ENCODE peak calls at places on chromosomes 2 and 18, in eight cellular contexts. One of them, this sample, is unnamed.

GRCh38 chr2:230976671-230977171 is 19.2 kb upstream of the SPATA3 start:
- DNase-seq in A673: no peak
- DNase-seq in CD4-positive, CD25-positive, alpha-beta regulatory T cell: no peak
- DNase-seq in GM12864: peak
- DNase-seq in pancreas: no peak
- DNase-seq in skeletal muscle cell: no peak
- DNase-seq in right cardiac atrium: no peak
- DNase-seq in foreskin fibroblast: no peak
- DNase-seq in this sample: no peak

GRCh38 chr2:200125463-200125862 is 170.1 kb downstream of the MAIP1 start:
- DNase-seq in CD4-positive, CD25-positive, alpha-beta regulatory T cell: no peak
- DNase-seq in foreskin fibroblast: no peak
- DNase-seq in skeletal muscle cell: no peak
- DNase-seq in GM12864: no peak
- DNase-seq in right cardiac atrium: no peak
- DNase-seq in pancreas: no peak
- DNase-seq in A673: no peak
- DNase-seq in this sample: no peak

GRCh38 chr2:23696163-23697045 is 230.5 kb downstream of the ATAD2B start:
- DNase-seq in right cardiac atrium: no peak
- DNase-seq in foreskin fibroblast: no peak
- DNase-seq in CD4-positive, CD25-positive, alpha-beta regulatory T cell: no peak
- DNase-seq in skeletal muscle cell: no peak
- DNase-seq in pancreas: no peak
- DNase-seq in GM12864: no peak
- DNase-seq in A673: no peak
- DNase-seq in this sample: no peak

GRCh38 chr2:188303363-188304031 is 11.8 kb downstream of the GULP1 start:
- DNase-seq in skeletal muscle cell: peak
- DNase-seq in CD4-positive, CD25-positive, alpha-beta regulatory T cell: no peak
- DNase-seq in GM12864: no peak
- DNase-seq in A673: peak
- DNase-seq in foreskin fibroblast: peak
- DNase-seq in right cardiac atrium: no peak
- DNase-seq in pancreas: no peak
- DNase-seq in this sample: no peak

GRCh38 chr18:32473325-32473724 is 2.6 kb upstream of the GAREM1 start:
- DNase-seq in CD4-positive, CD25-positive, alpha-beta regulatory T cell: no peak
- DNase-seq in skeletal muscle cell: no peak
- DNase-seq in A673: no peak
- DNase-seq in pancreas: no peak
- DNase-seq in right cardiac atrium: no peak
- DNase-seq in GM12864: no peak
- DNase-seq in foreskin fibroblast: no peak
- DNase-seq in this sample: no peak

GRCh38 chr2:15142069-15142689 is 419.0 kb downstream of the NBAS start:
- DNase-seq in A673: peak
- DNase-seq in foreskin fibroblast: no peak
- DNase-seq in right cardiac atrium: no peak
- DNase-seq in CD4-positive, CD25-positive, alpha-beta regulatory T cell: peak
- DNase-seq in skeletal muscle cell: no peak
- DNase-seq in GM12864: peak
- DNase-seq in pancreas: no peak
- DNase-seq in this sample: peak

GRCh38 chr2:43149482-43150107 is 76.8 kb downstream of the ZFP36L2 start:
- DNase-seq in CD4-positive, CD25-positive, alpha-beta regulatory T cell: peak
- DNase-seq in A673: no peak
- DNase-seq in right cardiac atrium: peak
- DNase-seq in GM12864: no peak
- DNase-seq in skeletal muscle cell: no peak
- DNase-seq in foreskin fibroblast: no peak
- DNase-seq in pancreas: no peak
- DNase-seq in this sample: no peak

GRCh38 chr2:60152226-60152833 is 401.1 kb downstream of the BCL11A start:
- DNase-seq in foreskin fibroblast: peak
- DNase-seq in A673: peak
- DNase-seq in skeletal muscle cell: no peak
- DNase-seq in pancreas: no peak
- DNase-seq in GM12864: no peak
- DNase-seq in CD4-positive, CD25-positive, alpha-beta regulatory T cell: peak
- DNase-seq in right cardiac atrium: no peak
- DNase-seq in this sample: peak

GRCh38 chr2:86016581-86016980 is 89.1 kb downstream of the POLR1A start:
- DNase-seq in right cardiac atrium: no peak
- DNase-seq in A673: no peak
- DNase-seq in CD4-positive, CD25-positive, alpha-beta regulatory T cell: no peak
- DNase-seq in foreskin fibroblast: no peak
- DNase-seq in GM12864: no peak
- DNase-seq in skeletal muscle cell: no peak
- DNase-seq in pancreas: no peak
- DNase-seq in this sample: no peak

GRCh38 chr2:62137431-62137830 is 58.5 kb upstream of the B3GNT2 start:
- DNase-seq in skeletal muscle cell: no peak
- DNase-seq in CD4-positive, CD25-positive, alpha-beta regulatory T cell: no peak
- DNase-seq in foreskin fibroblast: no peak
- DNase-seq in pancreas: no peak
- DNase-seq in A673: no peak
- DNase-seq in right cardiac atrium: no peak
- DNase-seq in GM12864: no peak
- DNase-seq in this sample: no peak

GRCh38 chr2:28976584-28976983 is 4.5 kb upstream of the TOGARAM2 start:
- DNase-seq in A673: no peak
- DNase-seq in skeletal muscle cell: no peak
- DNase-seq in pancreas: peak
- DNase-seq in foreskin fibroblast: no peak
- DNase-seq in right cardiac atrium: peak
- DNase-seq in GM12864: no peak
- DNase-seq in CD4-positive, CD25-positive, alpha-beta regulatory T cell: no peak
- DNase-seq in this sample: no peak

GRCh38 chr2:216195565-216195978 is 86.4 kb downstream of the XRCC5 start:
- DNase-seq in right cardiac atrium: no peak
- DNase-seq in foreskin fibroblast: peak
- DNase-seq in CD4-positive, CD25-positive, alpha-beta regulatory T cell: peak
- DNase-seq in GM12864: no peak
- DNase-seq in skeletal muscle cell: peak
- DNase-seq in pancreas: no peak
- DNase-seq in A673: peak
- DNase-seq in this sample: no peak

GRCh38 chr18:36186461-36187137 is 698 bp upstream of the MOCOS start:
- DNase-seq in right cardiac atrium: peak
- DNase-seq in foreskin fibroblast: peak
- DNase-seq in pancreas: peak
- DNase-seq in CD4-positive, CD25-positive, alpha-beta regulatory T cell: peak
- DNase-seq in skeletal muscle cell: no peak
- DNase-seq in A673: no peak
- DNase-seq in GM12864: no peak
- DNase-seq in this sample: no peak

GRCh38 chr2:70686577-70687460 is 81.2 kb downstream of the ADD2 start:
- DNase-seq in right cardiac atrium: no peak
- DNase-seq in skeletal muscle cell: no peak
- DNase-seq in foreskin fibroblast: peak
- DNase-seq in A673: peak
- DNase-seq in CD4-positive, CD25-positive, alpha-beta regulatory T cell: peak
- DNase-seq in pancreas: no peak
- DNase-seq in GM12864: no peak
- DNase-seq in this sample: peak

GRCh38 chr2:11748018-11748860 is 1.8 kb downstream of the LPIN1 start:
- DNase-seq in pancreas: no peak
- DNase-seq in foreskin fibroblast: peak
- DNase-seq in GM12864: no peak
- DNase-seq in CD4-positive, CD25-positive, alpha-beta regulatory T cell: no peak
- DNase-seq in skeletal muscle cell: no peak
- DNase-seq in A673: no peak
- DNase-seq in right cardiac atrium: no peak
- DNase-seq in this sample: no peak

GRCh38 chr2:72271766-72272615 is 124.3 kb upstream of the CYP26B1 start:
- DNase-seq in right cardiac atrium: peak
- DNase-seq in skeletal muscle cell: no peak
- DNase-seq in CD4-positive, CD25-positive, alpha-beta regulatory T cell: no peak
- DNase-seq in GM12864: no peak
- DNase-seq in pancreas: no peak
- DNase-seq in foreskin fibroblast: no peak
- DNase-seq in A673: peak
- DNase-seq in this sample: no peak

GRCh38 chr2:158970522-158970855 is 2.0 kb downstream of the TANC1 start:
- DNase-seq in right cardiac atrium: no peak
- DNase-seq in foreskin fibroblast: no peak
- DNase-seq in GM12864: no peak
- DNase-seq in skeletal muscle cell: no peak
- DNase-seq in CD4-positive, CD25-positive, alpha-beta regulatory T cell: no peak
- DNase-seq in A673: no peak
- DNase-seq in pancreas: no peak
- DNase-seq in this sample: no peak

GRCh38 chr2:158969162-158969716 is 799 bp downstream of the TANC1 start:
- DNase-seq in pancreas: no peak
- DNase-seq in GM12864: no peak
- DNase-seq in foreskin fibroblast: peak
- DNase-seq in right cardiac atrium: no peak
- DNase-seq in skeletal muscle cell: no peak
- DNase-seq in CD4-positive, CD25-positive, alpha-beta regulatory T cell: no peak
- DNase-seq in A673: peak
- DNase-seq in this sample: no peak

GRCh38 chr2:158968396-158969161 is at the start of gene TANC1:
- DNase-seq in GM12864: peak
- DNase-seq in CD4-positive, CD25-positive, alpha-beta regulatory T cell: peak
- DNase-seq in skeletal muscle cell: peak
- DNase-seq in right cardiac atrium: peak
- DNase-seq in A673: peak
- DNase-seq in foreskin fibroblast: peak
- DNase-seq in pancreas: peak
- DNase-seq in this sample: peak

GRCh38 chr2:158967731-158968395 is 577 bp upstream of the TANC1 start:
- DNase-seq in GM12864: no peak
- DNase-seq in foreskin fibroblast: peak
- DNase-seq in skeletal muscle cell: no peak
- DNase-seq in CD4-positive, CD25-positive, alpha-beta regulatory T cell: no peak
- DNase-seq in right cardiac atrium: peak
- DNase-seq in pancreas: peak
- DNase-seq in A673: peak
- DNase-seq in this sample: no peak

GRCh38 chr2:158969717-158970521 is 1.5 kb downstream of the TANC1 start:
- DNase-seq in foreskin fibroblast: peak
- DNase-seq in pancreas: peak
- DNase-seq in right cardiac atrium: peak
- DNase-seq in skeletal muscle cell: no peak
- DNase-seq in CD4-positive, CD25-positive, alpha-beta regulatory T cell: no peak
- DNase-seq in A673: peak
- DNase-seq in GM12864: no peak
- DNase-seq in this sample: no peak
- H3K4me3 ChIP-seq in foreskin fibroblast: peak
- H3K4me3 ChIP-seq in pancreas: peak
- H3K4me3 ChIP-seq in right cardiac atrium: peak
- H3K4me3 ChIP-seq in skeletal muscle cell: peak
- H3K4me3 ChIP-seq in CD4-positive, CD25-positive, alpha-beta regulatory T cell: no peak
- H3K4me3 ChIP-seq in A673: peak
- H3K4me3 ChIP-seq in GM12864: peak
- H3K4me3 ChIP-seq in this sample: peak

DNA sequence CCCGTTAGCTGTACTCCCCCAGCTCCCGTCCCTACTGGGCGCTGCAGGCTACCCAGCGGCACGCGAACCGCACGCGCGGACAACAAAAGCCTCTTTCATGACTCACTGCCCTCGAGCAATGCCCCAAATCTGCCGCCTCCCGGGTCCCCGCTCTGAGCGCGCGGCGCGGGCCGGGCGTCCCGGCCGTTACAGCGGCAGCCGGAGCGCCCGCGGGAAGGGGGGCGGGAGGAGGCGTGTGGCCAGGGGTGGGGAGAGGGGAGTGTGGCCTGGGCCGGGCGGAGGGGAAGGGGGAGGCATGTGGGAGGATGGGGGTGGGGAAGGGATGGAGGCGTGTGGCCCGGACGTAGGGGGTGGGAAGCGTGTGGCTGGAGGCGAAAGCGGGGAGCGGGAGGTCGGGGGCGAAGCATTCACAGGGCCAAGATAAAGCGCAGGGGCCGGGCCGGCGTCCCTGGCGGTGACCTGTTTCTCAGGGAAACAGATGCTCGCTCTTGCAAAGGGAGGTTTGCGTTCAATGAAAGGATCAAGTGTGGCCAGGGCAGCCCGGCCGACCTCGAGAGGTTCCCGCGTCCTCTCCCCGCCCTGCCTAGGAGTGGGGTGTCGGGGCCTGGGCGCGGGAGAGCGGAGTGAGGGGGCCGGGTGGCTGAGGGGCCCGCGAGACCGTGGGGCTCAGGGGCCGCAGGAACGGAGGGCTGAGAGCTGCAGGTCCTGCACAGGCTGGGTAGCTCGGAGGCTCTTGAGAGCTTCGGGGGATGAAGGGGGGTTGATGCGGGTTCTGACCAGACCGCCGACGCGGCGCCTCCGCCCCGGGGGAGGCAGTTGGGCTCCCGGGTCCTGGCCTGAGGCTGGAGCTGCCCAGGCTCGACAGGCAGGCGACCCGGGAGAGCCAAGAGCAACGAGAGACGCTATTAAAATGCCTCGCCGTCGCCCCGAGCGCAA is 3.5 kb upstream of the NEUROD1 start:
- DNase-seq in pancreas: no peak
- DNase-seq in A673: peak
- DNase-seq in CD4-positive, CD25-positive, alpha-beta regulatory T cell: no peak
- DNase-seq in GM12864: no peak
- DNase-seq in skeletal muscle cell: no peak
- DNase-seq in foreskin fibroblast: peak
- DNase-seq in right cardiac atrium: no peak
- DNase-seq in this sample: no peak
- H3K4me3 ChIP-seq in pancreas: peak
- H3K4me3 ChIP-seq in A673: peak
- H3K4me3 ChIP-seq in CD4-positive, CD25-positive, alpha-beta regulatory T cell: no peak
- H3K4me3 ChIP-seq in GM12864: no peak
- H3K4me3 ChIP-seq in skeletal muscle cell: peak
- H3K4me3 ChIP-seq in foreskin fibroblast: no peak
- H3K4me3 ChIP-seq in right cardiac atrium: no peak
- H3K4me3 ChIP-seq in this sample: no peak

GRCh38 chr2:172090044-172090946 is 5.0 kb downstream of the DLX1 start:
- DNase-seq in pancreas: no peak
- DNase-seq in right cardiac atrium: no peak
- DNase-seq in CD4-positive, CD25-positive, alpha-beta regulatory T cell: no peak
- DNase-seq in skeletal muscle cell: no peak
- DNase-seq in A673: peak
- DNase-seq in GM12864: no peak
- DNase-seq in foreskin fibroblast: no peak
- DNase-seq in this sample: no peak
- H3K4me3 ChIP-seq in pancreas: no peak
- H3K4me3 ChIP-seq in right cardiac atrium: no peak
- H3K4me3 ChIP-seq in CD4-positive, CD25-positive, alpha-beta regulatory T cell: no peak
- H3K4me3 ChIP-seq in skeletal muscle cell: no peak
- H3K4me3 ChIP-seq in A673: no peak
- H3K4me3 ChIP-seq in GM12864: no peak
- H3K4me3 ChIP-seq in foreskin fibroblast: no peak
- H3K4me3 ChIP-seq in this sample: no peak

DNA sequence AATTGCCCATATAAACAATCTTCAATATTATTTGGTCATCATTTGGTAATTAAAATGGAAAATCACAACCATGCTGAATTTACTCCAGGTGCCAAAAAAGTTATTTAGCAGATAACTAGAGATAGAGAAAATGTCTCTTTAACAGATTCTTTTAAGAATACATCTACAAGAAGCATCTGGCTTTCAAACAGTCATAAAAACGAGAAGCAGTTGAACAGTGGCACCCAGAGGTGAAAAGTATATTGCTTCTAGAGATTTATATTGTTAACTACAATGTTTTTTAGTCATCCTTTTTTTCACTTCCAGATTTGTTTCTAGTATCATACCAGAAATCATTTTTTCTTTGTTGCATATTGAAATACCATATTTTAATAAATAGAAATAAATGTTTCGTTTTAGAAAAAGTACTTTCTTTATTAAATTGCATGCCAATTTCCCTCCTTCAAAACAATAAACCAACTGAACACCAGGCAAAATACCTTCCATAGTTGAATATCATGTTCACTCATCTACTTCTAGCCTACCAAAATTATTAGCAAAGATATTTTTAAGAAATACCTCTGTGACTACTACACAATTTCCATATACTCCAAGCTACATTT is 65.4 kb upstream of the HNRNPA3 start:
- DNase-seq in right cardiac atrium: no peak
- DNase-seq in skeletal muscle cell: no peak
- DNase-seq in CD4-positive, CD25-positive, alpha-beta regulatory T cell: peak
- DNase-seq in foreskin fibroblast: peak
- DNase-seq in pancreas: no peak
- DNase-seq in GM12864: peak
- DNase-seq in A673: peak
- DNase-seq in this sample: peak
- H3K4me3 ChIP-seq in right cardiac atrium: no peak
- H3K4me3 ChIP-seq in skeletal muscle cell: no peak
- H3K4me3 ChIP-seq in CD4-positive, CD25-positive, alpha-beta regulatory T cell: peak
- H3K4me3 ChIP-seq in foreskin fibroblast: no peak
- H3K4me3 ChIP-seq in pancreas: no peak
- H3K4me3 ChIP-seq in GM12864: no peak
- H3K4me3 ChIP-seq in A673: no peak
- H3K4me3 ChIP-seq in this sample: no peak